ENCODE peak calls at places on chromosomes 6 and 20, in five cellular contexts. I is foreskin keratinocyte, X is GM12865, S is heart left ventricle, M is brain microvascular endothelial cell. G is an unnamed sample.

GRCh38 chr6:145929037-145929633 is 35.0 kb downstream of the SHPRH start:
- DNase-seq in I (peak), X (peak), S (no peak), M (peak), G (peak)

GRCh38 chr6:56104591-56104990 is 142.8 kb downstream of the COL21A1 start:
- DNase-seq in I (no peak), X (no peak), S (no peak), M (no peak), G (no peak)

GRCh38 chr6:33860706-33861474 is 57.1 kb upstream of the MLN start:
- DNase-seq in I (peak), X (peak), S (no peak), M (no peak), G (no peak)

GRCh38 chr6:73722318-73723060 is 26.5 kb downstream of the CD109 start:
- DNase-seq in I (peak), X (peak), S (no peak), M (peak), G (peak)

GRCh38 chr6:34638834-34639736 is 57.5 kb downstream of the ILRUN start:
- DNase-seq in I (no peak), X (peak), S (no peak), M (no peak), G (peak)

GRCh38 chr20:21235713-21236445 is 67.3 kb upstream of the XRN2 start:
- DNase-seq in I (peak), X (peak), S (peak), M (peak), G (peak)

GRCh38 chr20:49396230-49396629 is 86.2 kb downstream of the KCNB1 start:
- DNase-seq in I (no peak), X (no peak), S (no peak), M (no peak), G (no peak)

GRCh38 chr6:143718463-143718862 is 40.7 kb downstream of the PHACTR2 start:
- DNase-seq in I (no peak), X (no peak), S (no peak), M (no peak), G (no peak)

GRCh38 chr6:16104624-16105023 is 24.3 kb upstream of the MYLIP start:
- DNase-seq in I (no peak), X (no peak), S (no peak), M (no peak), G (no peak)

GRCh38 chr6:102944475-102944874 is 1551.0 kb downstream of the GRIK2 start:
- DNase-seq in I (no peak), X (no peak), S (no peak), M (no peak), G (no peak)

GRCh38 chr6:106163446-106163965 is 77.4 kb downstream of the PRDM1 start:
- DNase-seq in I (no peak), X (peak), S (no peak), M (peak), G (peak)

GRCh38 chr6:109015185-109015584 is 79.5 kb downstream of the SESN1 start:
- DNase-seq in I (peak), X (no peak), S (no peak), M (no peak), G (no peak)

GRCh38 chr6:41599836-41600445 is 38.3 kb upstream of the MDFI start:
- DNase-seq in I (no peak), X (no peak), S (no peak), M (no peak), G (no peak)

GRCh38 chr6:105310371-105310770 is 92.5 kb downstream of the PREP start:
- DNase-seq in I (no peak), X (no peak), S (no peak), M (no peak), G (no peak)

GRCh38 chr6:109793015-109793414 is 101.9 kb downstream of the FIG4 start:
- DNase-seq in I (no peak), X (no peak), S (no peak), M (no peak), G (no peak)

GRCh38 chr20:60559462-60559861 is 601.2 kb downstream of the CDH26 start:
- DNase-seq in I (no peak), X (no peak), S (no peak), M (no peak), G (no peak)

GRCh38 chr20:5480824-5481600 is 164.3 kb upstream of the PROKR2 start:
- DNase-seq in I (no peak), X (peak), S (no peak), M (no peak), G (peak)

GRCh38 chr6:155079985-155080452 is 84.9 kb downstream of the TIAM2 start:
- DNase-seq in I (no peak), X (peak), S (no peak), M (no peak), G (no peak)

GRCh38 chr6:52551483-52552277 is 25.2 kb downstream of the TRAM2 start:
- DNase-seq in I (peak), X (no peak), S (peak), M (peak), G (no peak)

GRCh38 chr20:607476-607875 is 2.6 kb downstream of the TCF15 start:
- DNase-seq in I (no peak), X (no peak), S (peak), M (no peak), G (no peak)

GRCh38 chr20:59104848-59105247 is 58.8 kb upstream of the ZNF831 start:
- DNase-seq in I (no peak), X (no peak), S (no peak), M (no peak), G (no peak)

GRCh38 chr6:112286010-112286409 is 31.6 kb upstream of the LAMA4 start:
- DNase-seq in I (no peak), X (peak), S (no peak), M (no peak), G (peak)

GRCh38 chr20:22389836-22390542 is 194.4 kb downstream of the FOXA2 start:
- DNase-seq in I (peak), X (no peak), S (no peak), M (no peak), G (no peak)

GRCh38 chr6:18742406-18742805 is 355.3 kb downstream of the RNF144B start:
- DNase-seq in I (peak), X (no peak), S (no peak), M (peak), G (no peak)

GRCh38 chr6:132041706-132042105 is 90.5 kb upstream of the CCN2 start:
- DNase-seq in I (no peak), X (no peak), S (no peak), M (no peak), G (no peak)

GRCh38 chr6:106281088-106281487 is 44.5 kb downstream of the ATG5 start:
- DNase-seq in I (no peak), X (no peak), S (no peak), M (no peak), G (no peak)

GRCh38 chr6:26158581-26159416 is 71.6 kb downstream of the HFE start:
- DNase-seq in I (peak), X (peak), S (peak), M (peak), G (no peak)

GRCh38 chr20:17556842-17557674 is 12.8 kb upstream of the DSTN start:
- DNase-seq in I (no peak), X (no peak), S (peak), M (no peak), G (no peak)

GRCh38 chr20:35616465-35617396 is 1.1 kb downstream of the SPAG4 start:
- DNase-seq in I (peak), X (peak), S (peak), M (peak), G (peak)

GRCh38 chr6:33816911-33817310 is 13.1 kb upstream of the MLN start:
- DNase-seq in I (no peak), X (no peak), S (no peak), M (no peak), G (no peak)

GRCh38 chr6:137845460-137845859 is 21.6 kb upstream of the TNFAIP3 start:
- DNase-seq in I (peak), X (no peak), S (no peak), M (no peak), G (no peak)
- TF ChIP-seq CTCF in I (peak), X (no peak), S (no peak), M (peak), G (no peak)

DNA sequence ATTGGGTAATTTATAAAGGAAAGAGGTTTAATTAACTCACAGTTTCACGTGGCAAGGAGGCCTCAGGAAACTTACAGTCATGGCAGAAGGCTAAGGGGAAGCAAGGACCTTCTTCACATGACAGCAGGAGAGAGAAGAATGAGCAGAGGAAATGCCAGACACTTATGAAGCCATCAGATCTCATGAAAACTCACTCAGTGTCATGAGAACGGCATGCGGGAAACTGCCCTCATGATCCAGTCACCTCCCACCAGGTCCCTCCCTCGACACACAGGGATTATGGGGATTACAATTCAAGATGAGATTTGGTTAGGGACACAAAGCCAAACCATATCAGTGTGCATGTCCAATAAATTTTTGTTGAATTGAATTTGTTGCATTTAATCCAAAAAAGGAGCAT is 52.0 kb downstream of the ECT2L start:
- DNase-seq in I (no peak), X (no peak), S (no peak), M (no peak), G (no peak)
- TF ChIP-seq CTCF in I (no peak), X (no peak), S (no peak), M (no peak), G (no peak)

GRCh38 chr6:127710668-127711067 is 133.7 kb downstream of the C6orf58 start:
- DNase-seq in I (no peak), X (no peak), S (no peak), M (no peak), G (no peak)
- TF ChIP-seq CTCF in I (no peak), X (no peak), S (no peak), M (no peak), G (no peak)

GRCh38 chr20:32207626-32208498 is at the start of the genes PLAGL2 and POFUT1:
- DNase-seq in I (peak), X (peak), S (peak), M (peak), G (peak)
- TF ChIP-seq CTCF in I (peak), X (peak), S (peak), M (no peak), G (peak)

GRCh38 chr6:82179415-82179814 is 68.1 kb downstream of the IBTK start:
- DNase-seq in I (no peak), X (no peak), S (no peak), M (no peak), G (no peak)
- TF ChIP-seq CTCF in I (no peak), X (no peak), S (no peak), M (no peak), G (no peak)

DNA sequence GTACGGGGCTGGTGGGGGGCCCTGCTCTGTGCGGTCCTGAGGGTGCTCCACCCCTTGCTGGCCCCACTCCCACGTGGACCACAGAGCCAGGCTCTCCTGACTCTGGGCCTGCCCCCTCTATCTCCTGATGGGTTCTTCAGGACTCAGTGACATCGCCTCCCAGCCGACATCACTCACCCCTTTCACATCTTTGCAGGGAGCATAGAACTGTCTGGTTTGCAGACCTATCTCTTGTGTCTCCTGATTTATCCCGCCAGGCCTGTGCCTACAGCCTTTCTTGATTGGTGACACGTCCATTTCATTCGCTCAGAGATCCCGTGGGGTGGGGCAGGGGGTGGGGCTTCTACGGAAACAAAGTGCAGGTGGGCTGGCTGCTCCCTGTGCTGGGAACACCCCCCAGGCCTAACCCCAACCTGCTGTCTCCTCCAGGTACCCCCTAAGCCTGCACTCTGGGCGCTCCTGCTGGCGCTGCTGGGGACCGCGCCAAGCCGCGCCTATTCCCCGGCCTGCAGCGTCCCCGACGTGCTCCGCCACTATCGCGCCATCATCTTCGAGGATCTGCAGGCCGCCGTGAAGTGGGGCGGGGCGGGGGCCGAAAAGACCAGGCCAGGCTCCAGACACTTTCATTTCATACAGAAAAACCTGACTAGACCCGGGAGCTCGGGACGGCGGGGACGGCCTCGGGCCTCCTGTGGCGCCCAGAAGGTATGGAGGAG is 1.7 kb downstream of the C20orf204 start:
- DNase-seq in I (no peak), X (peak), S (no peak), M (no peak), G (peak)
- TF ChIP-seq CTCF in I (no peak), X (no peak), S (no peak), M (no peak), G (no peak)